ENCODE peak calls at places on chromosomes 5 and 9, in nine cellular contexts. One of them, this sample, is unnamed.
A peak's percentile ranks its signal among the peaks of the same experiment; 100 is the strongest.

GRCh38 chr9:127175764-127176163 is 53.3 kb upstream of the ANGPTL2 start:
- DNase-seq in GM13977: no peak
- DNase-seq in CD8-positive, alpha-beta memory T cell: no peak
- DNase-seq in fibroblast of mammary gland: no peak
- DNase-seq in naive thymus-derived CD8-positive, alpha-beta T cell: no peak
- DNase-seq in immature natural killer cell: no peak
- DNase-seq in fibroblast of lung: no peak
- DNase-seq in right cardiac atrium: peak; percentile 77
- DNase-seq in COR-L47: no peak
- DNase-seq in this sample: no peak

GRCh38 chr5:133050500-133050899 is 1.3 kb upstream of the HSPA4 start:
- DNase-seq in GM13977: no peak
- DNase-seq in CD8-positive, alpha-beta memory T cell: peak; percentile 7
- DNase-seq in fibroblast of mammary gland: no peak
- DNase-seq in naive thymus-derived CD8-positive, alpha-beta T cell: no peak
- DNase-seq in immature natural killer cell: no peak
- DNase-seq in fibroblast of lung: no peak
- DNase-seq in right cardiac atrium: no peak
- DNase-seq in COR-L47: no peak
- DNase-seq in this sample: no peak

GRCh38 chr5:168356592-168356991 is 65.1 kb downstream of the WWC1 start:
- DNase-seq in GM13977: no peak
- DNase-seq in CD8-positive, alpha-beta memory T cell: no peak
- DNase-seq in fibroblast of mammary gland: no peak
- DNase-seq in naive thymus-derived CD8-positive, alpha-beta T cell: no peak
- DNase-seq in immature natural killer cell: no peak
- DNase-seq in fibroblast of lung: no peak
- DNase-seq in right cardiac atrium: no peak
- DNase-seq in COR-L47: peak; percentile 37
- DNase-seq in this sample: no peak

GRCh38 chr5:38913714-38914113 is 67.9 kb downstream of the OSMR start:
- DNase-seq in GM13977: no peak
- DNase-seq in CD8-positive, alpha-beta memory T cell: no peak
- DNase-seq in fibroblast of mammary gland: peak; percentile 15
- DNase-seq in naive thymus-derived CD8-positive, alpha-beta T cell: no peak
- DNase-seq in immature natural killer cell: no peak
- DNase-seq in fibroblast of lung: no peak
- DNase-seq in right cardiac atrium: no peak
- DNase-seq in COR-L47: no peak
- DNase-seq in this sample: no peak

GRCh38 chr9:136260936-136261472 is 15.4 kb upstream of the QSOX2 start:
- DNase-seq in GM13977: no peak
- DNase-seq in CD8-positive, alpha-beta memory T cell: no peak
- DNase-seq in fibroblast of mammary gland: no peak
- DNase-seq in naive thymus-derived CD8-positive, alpha-beta T cell: no peak
- DNase-seq in immature natural killer cell: no peak
- DNase-seq in fibroblast of lung: no peak
- DNase-seq in right cardiac atrium: no peak
- DNase-seq in COR-L47: no peak
- DNase-seq in this sample: no peak

GRCh38 chr9:136820947-136821332 is 13.2 kb downstream of the RABL6 start:
- DNase-seq in GM13977: no peak
- DNase-seq in CD8-positive, alpha-beta memory T cell: no peak
- DNase-seq in fibroblast of mammary gland: peak; percentile 18
- DNase-seq in naive thymus-derived CD8-positive, alpha-beta T cell: no peak
- DNase-seq in immature natural killer cell: no peak
- DNase-seq in fibroblast of lung: peak; percentile 30
- DNase-seq in right cardiac atrium: no peak
- DNase-seq in COR-L47: no peak
- DNase-seq in this sample: no peak

GRCh38 chr5:91022518-91022917 is 360.6 kb downstream of the ARRDC3 start:
- DNase-seq in GM13977: no peak
- DNase-seq in CD8-positive, alpha-beta memory T cell: no peak
- DNase-seq in fibroblast of mammary gland: no peak
- DNase-seq in naive thymus-derived CD8-positive, alpha-beta T cell: no peak
- DNase-seq in immature natural killer cell: no peak
- DNase-seq in fibroblast of lung: no peak
- DNase-seq in right cardiac atrium: no peak
- DNase-seq in COR-L47: no peak
- DNase-seq in this sample: no peak

GRCh38 chr9:121944741-121945191 is 148.3 kb downstream of the TTLL11 start:
- DNase-seq in GM13977: no peak
- DNase-seq in CD8-positive, alpha-beta memory T cell: no peak
- DNase-seq in fibroblast of mammary gland: peak; percentile 82
- DNase-seq in naive thymus-derived CD8-positive, alpha-beta T cell: no peak
- DNase-seq in immature natural killer cell: no peak
- DNase-seq in fibroblast of lung: peak; percentile 59
- DNase-seq in right cardiac atrium: no peak
- DNase-seq in COR-L47: no peak
- DNase-seq in this sample: no peak

GRCh38 chr5:73032635-73033034 is 76.8 kb downstream of the FCHO2 start:
- DNase-seq in GM13977: no peak
- DNase-seq in CD8-positive, alpha-beta memory T cell: no peak
- DNase-seq in fibroblast of mammary gland: no peak
- DNase-seq in naive thymus-derived CD8-positive, alpha-beta T cell: no peak
- DNase-seq in immature natural killer cell: no peak
- DNase-seq in fibroblast of lung: no peak
- DNase-seq in right cardiac atrium: no peak
- DNase-seq in COR-L47: no peak
- DNase-seq in this sample: no peak